ENCODE peak calls at places on chromosomes 3 and 15, in seven cellular contexts. One of them, this sample, is unnamed.
A peak's percentile ranks its signal among the peaks of the same experiment; 100 is the strongest.

GRCh38 chr3:9912294-9912935 is 4.5 kb upstream of the IL17RC start:
- DNase-seq in cardiac fibroblast: peak; percentile 70
- DNase-seq in testis: no peak
- DNase-seq in glutamatergic neuron: no peak
- DNase-seq in nephron progenitor cell: no peak
- DNase-seq in upper lobe of left lung: no peak
- DNase-seq in B cell: no peak
- DNase-seq in this sample: no peak

GRCh38 chr3:32176989-32177701 is 61.3 kb upstream of the CMTM8 start:
- DNase-seq in cardiac fibroblast: peak; percentile 81
- DNase-seq in testis: peak; percentile 62
- DNase-seq in glutamatergic neuron: peak; percentile 26
- DNase-seq in nephron progenitor cell: peak; percentile 60
- DNase-seq in upper lobe of left lung: no peak
- DNase-seq in B cell: peak; percentile 54
- DNase-seq in this sample: no peak

GRCh38 chr3:125079675-125080045 is 23.9 kb upstream of the HEG1 start:
- DNase-seq in cardiac fibroblast: no peak
- DNase-seq in testis: no peak
- DNase-seq in glutamatergic neuron: no peak
- DNase-seq in nephron progenitor cell: no peak
- DNase-seq in upper lobe of left lung: no peak
- DNase-seq in B cell: no peak
- DNase-seq in this sample: no peak

GRCh38 chr3:142447308-142447851 is 457 bp downstream of the XRN1 start:
- DNase-seq in cardiac fibroblast: peak; percentile 58
- DNase-seq in testis: peak; percentile 72
- DNase-seq in glutamatergic neuron: peak; percentile 43
- DNase-seq in nephron progenitor cell: peak; percentile 40
- DNase-seq in upper lobe of left lung: peak; percentile 83
- DNase-seq in B cell: peak; percentile 48
- DNase-seq in this sample: no peak

GRCh38 chr3:115052906-115053305 is 94.2 kb downstream of the ZBTB20 start:
- DNase-seq in cardiac fibroblast: no peak
- DNase-seq in testis: no peak
- DNase-seq in glutamatergic neuron: no peak
- DNase-seq in nephron progenitor cell: no peak
- DNase-seq in upper lobe of left lung: no peak
- DNase-seq in B cell: no peak
- DNase-seq in this sample: no peak

GRCh38 chr3:57094606-57095005 is 34.1 kb downstream of the SPATA12 start:
- DNase-seq in cardiac fibroblast: peak; percentile 18
- DNase-seq in testis: no peak
- DNase-seq in glutamatergic neuron: no peak
- DNase-seq in nephron progenitor cell: no peak
- DNase-seq in upper lobe of left lung: no peak
- DNase-seq in B cell: no peak
- DNase-seq in this sample: no peak

GRCh38 chr3:39362177-39362576 is 21.0 kb upstream of the SLC25A38 start:
- DNase-seq in cardiac fibroblast: no peak
- DNase-seq in testis: no peak
- DNase-seq in glutamatergic neuron: no peak
- DNase-seq in nephron progenitor cell: no peak
- DNase-seq in upper lobe of left lung: no peak
- DNase-seq in B cell: no peak
- DNase-seq in this sample: no peak

GRCh38 chr15:32909431-32909830 is 191.6 kb downstream of the GREM1 start:
- DNase-seq in cardiac fibroblast: peak; percentile 95
- DNase-seq in testis: no peak
- DNase-seq in glutamatergic neuron: no peak
- DNase-seq in nephron progenitor cell: no peak
- DNase-seq in upper lobe of left lung: no peak
- DNase-seq in B cell: no peak
- DNase-seq in this sample: no peak

GRCh38 chr3:45124379-45124778 is 21.8 kb downstream of the CDCP1 start:
- DNase-seq in cardiac fibroblast: peak; percentile 86
- DNase-seq in testis: no peak
- DNase-seq in glutamatergic neuron: no peak
- DNase-seq in nephron progenitor cell: no peak
- DNase-seq in upper lobe of left lung: no peak
- DNase-seq in B cell: no peak
- DNase-seq in this sample: no peak

GRCh38 chr3:62379206-62379834 is 6.0 kb upstream of the FEZF2 start:
- DNase-seq in cardiac fibroblast: no peak
- DNase-seq in testis: no peak
- DNase-seq in glutamatergic neuron: no peak
- DNase-seq in nephron progenitor cell: no peak
- DNase-seq in upper lobe of left lung: no peak
- DNase-seq in B cell: no peak
- DNase-seq in this sample: no peak

GRCh38 chr15:69092159-69092558 is 68.3 kb upstream of the GLCE start:
- DNase-seq in cardiac fibroblast: peak; percentile 76
- DNase-seq in testis: no peak
- DNase-seq in glutamatergic neuron: no peak
- DNase-seq in nephron progenitor cell: no peak
- DNase-seq in upper lobe of left lung: no peak
- DNase-seq in B cell: no peak
- DNase-seq in this sample: no peak

GRCh38 chr3:159045279-159045678 is 243.4 kb downstream of the MFSD1 start:
- DNase-seq in cardiac fibroblast: no peak
- DNase-seq in testis: no peak
- DNase-seq in glutamatergic neuron: no peak
- DNase-seq in nephron progenitor cell: no peak
- DNase-seq in upper lobe of left lung: no peak
- DNase-seq in B cell: no peak
- DNase-seq in this sample: no peak

GRCh38 chr3:129015388-129016105 is 14.4 kb downstream of the EFCC1 start:
- DNase-seq in cardiac fibroblast: no peak
- DNase-seq in testis: no peak
- DNase-seq in glutamatergic neuron: no peak
- DNase-seq in nephron progenitor cell: no peak
- DNase-seq in upper lobe of left lung: no peak
- DNase-seq in B cell: no peak
- DNase-seq in this sample: no peak

GRCh38 chr15:28901987-28902745 is 16.4 kb downstream of the APBA2 start:
- DNase-seq in cardiac fibroblast: no peak
- DNase-seq in testis: no peak
- DNase-seq in glutamatergic neuron: no peak
- DNase-seq in nephron progenitor cell: no peak
- DNase-seq in upper lobe of left lung: no peak
- DNase-seq in B cell: peak; percentile 23
- DNase-seq in this sample: no peak

GRCh38 chr15:28902856-28903255 is 17.1 kb downstream of the APBA2 start:
- DNase-seq in cardiac fibroblast: no peak
- DNase-seq in testis: no peak
- DNase-seq in glutamatergic neuron: no peak
- DNase-seq in nephron progenitor cell: no peak
- DNase-seq in upper lobe of left lung: no peak
- DNase-seq in B cell: peak; percentile 15
- DNase-seq in this sample: no peak

GRCh38 chr15:28903555-28903954 is 17.8 kb downstream of the APBA2 start:
- DNase-seq in cardiac fibroblast: no peak
- DNase-seq in testis: no peak
- DNase-seq in glutamatergic neuron: no peak
- DNase-seq in nephron progenitor cell: no peak
- DNase-seq in upper lobe of left lung: no peak
- DNase-seq in B cell: peak; percentile 17
- DNase-seq in this sample: no peak

GRCh38 chr15:28904023-28904422 is 18.2 kb downstream of the APBA2 start:
- DNase-seq in cardiac fibroblast: no peak
- DNase-seq in testis: no peak
- DNase-seq in glutamatergic neuron: no peak
- DNase-seq in nephron progenitor cell: no peak
- DNase-seq in upper lobe of left lung: no peak
- DNase-seq in B cell: peak; percentile 33
- DNase-seq in this sample: no peak

DNA sequence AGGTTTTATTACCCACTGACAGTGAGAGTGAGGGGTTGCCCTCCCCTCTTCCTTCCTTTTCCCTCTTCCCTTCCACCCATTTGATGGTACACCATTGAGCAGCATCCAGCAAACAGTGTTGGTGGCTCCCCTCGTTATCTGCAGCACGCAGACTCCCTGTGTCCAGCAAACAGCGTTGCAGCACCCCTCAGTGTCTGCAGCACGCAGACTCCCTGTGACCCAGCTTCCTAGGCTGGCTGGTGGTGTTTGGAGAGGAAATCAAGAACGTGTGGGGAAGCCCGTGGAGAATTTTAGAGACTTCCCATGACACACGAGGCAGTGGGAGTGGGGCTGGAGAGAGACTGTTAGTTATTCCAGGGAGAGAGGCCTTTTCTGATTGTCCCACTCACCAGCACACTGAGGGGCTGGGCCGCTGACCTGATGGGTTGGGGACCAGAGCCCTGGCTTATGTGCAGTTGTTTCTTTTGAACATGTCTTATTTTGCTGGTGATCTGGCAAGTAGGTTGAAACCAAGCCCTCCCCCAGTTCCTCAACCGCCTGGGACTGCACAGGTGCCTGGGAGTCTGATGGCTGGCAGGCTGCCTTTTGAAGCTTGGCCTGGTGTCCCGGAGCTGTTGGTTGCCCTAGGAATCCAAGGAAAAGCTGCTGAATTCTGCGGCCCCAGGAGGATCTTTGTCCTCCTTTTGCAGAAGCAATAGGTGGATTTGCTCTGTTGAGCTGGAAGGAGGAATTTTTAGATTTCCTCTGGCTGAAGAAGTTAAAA is 18.9 kb downstream of the APBA2 start:
- DNase-seq in cardiac fibroblast: no peak
- DNase-seq in testis: no peak
- DNase-seq in glutamatergic neuron: no peak
- DNase-seq in nephron progenitor cell: no peak
- DNase-seq in upper lobe of left lung: no peak
- DNase-seq in B cell: peak; percentile 29
- DNase-seq in this sample: no peak
- TF ChIP-seq CTCF in cardiac fibroblast: no peak
- TF ChIP-seq CTCF in testis: no peak
- TF ChIP-seq CTCF in glutamatergic neuron: no peak
- TF ChIP-seq CTCF in nephron progenitor cell: no peak
- TF ChIP-seq CTCF in upper lobe of left lung: no peak
- TF ChIP-seq CTCF in B cell: no peak
- TF ChIP-seq CTCF in this sample: no peak

GRCh38 chr15:77798151-77798550 is 165.4 kb upstream of the LINGO1 start:
- DNase-seq in cardiac fibroblast: no peak
- DNase-seq in testis: no peak
- DNase-seq in glutamatergic neuron: no peak
- DNase-seq in nephron progenitor cell: no peak
- DNase-seq in upper lobe of left lung: no peak
- DNase-seq in B cell: no peak
- DNase-seq in this sample: no peak
- TF ChIP-seq CTCF in cardiac fibroblast: no peak
- TF ChIP-seq CTCF in testis: no peak
- TF ChIP-seq CTCF in glutamatergic neuron: no peak
- TF ChIP-seq CTCF in nephron progenitor cell: no peak
- TF ChIP-seq CTCF in upper lobe of left lung: no peak
- TF ChIP-seq CTCF in B cell: no peak
- TF ChIP-seq CTCF in this sample: no peak

DNA sequence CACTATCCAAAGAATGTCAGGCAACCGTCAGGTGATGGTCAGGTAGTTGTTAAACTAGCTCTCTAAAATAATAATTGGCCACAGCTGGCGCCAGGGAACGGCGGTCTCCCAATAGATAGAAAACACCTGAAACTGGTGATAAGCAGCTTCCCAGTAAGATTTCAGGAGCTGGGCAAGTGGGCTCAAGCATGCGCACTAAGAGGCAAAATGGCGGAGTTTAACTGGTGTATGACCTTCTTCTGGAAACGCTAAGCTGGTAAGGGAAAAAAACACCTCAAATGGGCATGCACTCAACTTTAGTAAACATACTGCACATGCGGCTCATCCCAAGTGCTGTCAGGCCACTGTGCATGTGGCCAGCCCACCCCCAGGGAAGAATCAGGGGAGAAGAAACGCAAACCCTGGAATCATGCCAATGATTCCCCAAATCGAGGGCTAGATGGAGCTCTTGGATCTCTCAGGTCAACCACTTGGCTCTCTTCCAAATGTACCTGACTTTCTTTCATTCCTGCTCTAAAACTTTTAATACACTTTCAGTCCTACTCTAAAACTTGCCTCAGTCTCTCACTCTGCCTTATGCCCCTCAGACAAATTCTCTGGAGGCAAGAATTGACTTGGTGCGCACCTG is 195.0 kb downstream of the ZNF621 start:
- DNase-seq in cardiac fibroblast: peak; percentile 36
- DNase-seq in testis: peak; percentile 60
- DNase-seq in glutamatergic neuron: no peak
- DNase-seq in nephron progenitor cell: no peak
- DNase-seq in upper lobe of left lung: no peak
- DNase-seq in B cell: no peak
- DNase-seq in this sample: no peak
- TF ChIP-seq CTCF in cardiac fibroblast: no peak
- TF ChIP-seq CTCF in testis: no peak
- TF ChIP-seq CTCF in glutamatergic neuron: no peak
- TF ChIP-seq CTCF in nephron progenitor cell: no peak
- TF ChIP-seq CTCF in upper lobe of left lung: peak; percentile 48
- TF ChIP-seq CTCF in B cell: no peak
- TF ChIP-seq CTCF in this sample: no peak

GRCh38 chr3:37761043-37761442 is 100.6 kb upstream of the CTDSPL start:
- DNase-seq in cardiac fibroblast: no peak
- DNase-seq in testis: no peak
- DNase-seq in glutamatergic neuron: no peak
- DNase-seq in nephron progenitor cell: no peak
- DNase-seq in upper lobe of left lung: no peak
- DNase-seq in B cell: no peak
- DNase-seq in this sample: no peak

GRCh38 chr3:37763338-37763737 is 98.3 kb upstream of the CTDSPL start:
- DNase-seq in cardiac fibroblast: no peak
- DNase-seq in testis: no peak
- DNase-seq in glutamatergic neuron: no peak
- DNase-seq in nephron progenitor cell: no peak
- DNase-seq in upper lobe of left lung: no peak
- DNase-seq in B cell: no peak
- DNase-seq in this sample: no peak

GRCh38 chr3:37762286-37762685 is 99.4 kb upstream of the CTDSPL start:
- DNase-seq in cardiac fibroblast: no peak
- DNase-seq in testis: no peak
- DNase-seq in glutamatergic neuron: no peak
- DNase-seq in nephron progenitor cell: no peak
- DNase-seq in upper lobe of left lung: no peak
- DNase-seq in B cell: no peak
- DNase-seq in this sample: no peak

GRCh38 chr3:37761583-37761982 is 100.1 kb upstream of the CTDSPL start:
- DNase-seq in cardiac fibroblast: no peak
- DNase-seq in testis: no peak
- DNase-seq in glutamatergic neuron: no peak
- DNase-seq in nephron progenitor cell: no peak
- DNase-seq in upper lobe of left lung: no peak
- DNase-seq in B cell: no peak
- DNase-seq in this sample: no peak

GRCh38 chr3:37762698-37763097 is 99.0 kb upstream of the CTDSPL start:
- DNase-seq in cardiac fibroblast: peak; percentile 69
- DNase-seq in testis: no peak
- DNase-seq in glutamatergic neuron: no peak
- DNase-seq in nephron progenitor cell: no peak
- DNase-seq in upper lobe of left lung: no peak
- DNase-seq in B cell: no peak
- DNase-seq in this sample: no peak
- TF ChIP-seq CTCF in cardiac fibroblast: no peak
- TF ChIP-seq CTCF in testis: peak; percentile 21
- TF ChIP-seq CTCF in glutamatergic neuron: no peak
- TF ChIP-seq CTCF in nephron progenitor cell: no peak
- TF ChIP-seq CTCF in upper lobe of left lung: no peak
- TF ChIP-seq CTCF in B cell: no peak
- TF ChIP-seq CTCF in this sample: no peak

GRCh38 chr3:107753494-107753893 is 230.7 kb downstream of the BBX start:
- DNase-seq in cardiac fibroblast: peak; percentile 57
- DNase-seq in testis: peak; percentile 69
- DNase-seq in glutamatergic neuron: peak; percentile 52
- DNase-seq in nephron progenitor cell: peak; percentile 26
- DNase-seq in upper lobe of left lung: no peak
- DNase-seq in B cell: no peak
- DNase-seq in this sample: no peak
- TF ChIP-seq CTCF in cardiac fibroblast: peak; percentile 61
- TF ChIP-seq CTCF in testis: peak; percentile 40
- TF ChIP-seq CTCF in glutamatergic neuron: peak; percentile 58
- TF ChIP-seq CTCF in nephron progenitor cell: peak; percentile 41
- TF ChIP-seq CTCF in upper lobe of left lung: peak; percentile 31
- TF ChIP-seq CTCF in B cell: no peak
- TF ChIP-seq CTCF in this sample: no peak

This sample was measured in mesothelial cell of epicardium.